ENCODE peak calls at places on chromosomes 16 and 17, in six cellular contexts. P is HCT116, Q is K562, T is HepG2, M is GM12878, R is upper lobe of left lung. H is an unnamed sample.

GRCh38 chr16:51134876-51135275 is 16.2 kb downstream of the SALL1 start:
- ATAC-seq in M (no peak), Q (no peak), T (no peak), P (no peak), R (no peak), H (no peak)

GRCh38 chr17:80649200-80649644 is 104.6 kb downstream of the RPTOR start:
- ATAC-seq in Q (no peak), T (no peak), M (no peak), P (no peak), R (no peak), H (no peak)

GRCh38 chr17:49260922-49261291 is 30.3 kb upstream of the PHOSPHO1 start:
- ATAC-seq in T (peak), M (no peak), Q (no peak), P (peak), R (no peak), H (no peak)

GRCh38 chr17:2542456-2542855 is 30.8 kb upstream of the METTL16 start:
- ATAC-seq in M (peak), R (no peak), T (no peak), P (no peak), Q (peak), H (no peak)

GRCh38 chr16:64051826-64052225 is 1070.0 kb downstream of the CDH11 start:
- ATAC-seq in P (no peak), Q (no peak), M (no peak), T (peak), R (no peak), H (no peak)

GRCh38 chr17:8056232-8056975 is 17.5 kb downstream of the ALOX15B start:
- ATAC-seq in Q (no peak), T (peak), M (peak), P (no peak), R (peak), H (peak)

GRCh38 chr17:67420994-67421393 is 43.9 kb downstream of the PITPNC1 start:
- ATAC-seq in R (no peak), M (no peak), P (no peak), T (no peak), Q (no peak), H (no peak)

GRCh38 chr16:50752481-50753235 is 10.8 kb downstream of the CYLD start:
- ATAC-seq in M (no peak), P (no peak), Q (no peak), T (no peak), R (no peak), H (no peak)

GRCh38 chr16:16048904-16049582 is 99.6 kb downstream of the ABCC1 start:
- ATAC-seq in Q (peak), M (peak), T (peak), P (peak), R (no peak), H (no peak)

GRCh38 chr16:50059111-50059510 is 6.7 kb upstream of the HEATR3 start:
- ATAC-seq in M (no peak), T (no peak), Q (no peak), R (no peak), P (no peak), H (no peak)

GRCh38 chr16:77775911-77776909 is 12.2 kb upstream of the VAT1L start:
- ATAC-seq in T (peak), M (no peak), P (no peak), Q (no peak), R (no peak), H (no peak)

GRCh38 chr16:67271446-67271845 is 7.9 kb upstream of the PLEKHG4 start:
- ATAC-seq in T (peak), Q (no peak), R (no peak), P (no peak), M (no peak), H (no peak)

GRCh38 chr16:774086-775001 is 13.8 kb downstream of the MSLN start:
- ATAC-seq in P (peak), Q (no peak), M (no peak), R (no peak), T (no peak), H (no peak)

GRCh38 chr16:86519649-86520316 is 9.5 kb downstream of the FOXF1 start:
- ATAC-seq in P (peak), Q (peak), T (peak), M (peak), R (peak), H (peak)

GRCh38 chr17:16108386-16108785 is 106.9 kb downstream of the NCOR1 start:
- ATAC-seq in T (no peak), M (no peak), P (no peak), Q (no peak), R (no peak), H (no peak)
- TF ChIP-seq POLR2AphosphoS5 in T (no peak), M (no peak), P (no peak), Q (no peak), R (no peak), H (no peak)

GRCh38 chr16:74752756-74753155 is 21.9 kb downstream of the FA2H start:
- ATAC-seq in P (no peak), T (no peak), R (no peak), M (no peak), Q (no peak), H (no peak)
- TF ChIP-seq POLR2A in P (no peak), T (no peak), R (no peak), M (no peak), Q (no peak), H (no peak)

GRCh38 chr16:57282510-57283213 is 1.8 kb downstream of the PLLP start:
- ATAC-seq in P (no peak), M (no peak), Q (no peak), T (no peak), R (no peak), H (no peak)
- H3K27ac ChIP-seq in P (no peak), M (no peak), Q (no peak), T (peak), R (peak), H (peak)

GRCh38 chr17:18185391-18185790 is 1.8 kb downstream of the ALKBH5 start:
- ATAC-seq in M (no peak), P (no peak), Q (no peak), R (no peak), T (no peak), H (no peak)

GRCh38 chr17:18187226-18187625 is 3.6 kb downstream of the ALKBH5 start:
- ATAC-seq in M (no peak), Q (no peak), R (no peak), P (no peak), T (no peak), H (no peak)

GRCh38 chr17:18185832-18186231 is 2.2 kb downstream of the ALKBH5 start:
- ATAC-seq in P (no peak), T (no peak), Q (no peak), R (no peak), M (peak), H (no peak)

GRCh38 chr17:18187816-18188761 is 4.5 kb downstream of the ALKBH5 start:
- ATAC-seq in T (no peak), R (no peak), M (peak), Q (no peak), P (no peak), H (no peak)

DNA sequence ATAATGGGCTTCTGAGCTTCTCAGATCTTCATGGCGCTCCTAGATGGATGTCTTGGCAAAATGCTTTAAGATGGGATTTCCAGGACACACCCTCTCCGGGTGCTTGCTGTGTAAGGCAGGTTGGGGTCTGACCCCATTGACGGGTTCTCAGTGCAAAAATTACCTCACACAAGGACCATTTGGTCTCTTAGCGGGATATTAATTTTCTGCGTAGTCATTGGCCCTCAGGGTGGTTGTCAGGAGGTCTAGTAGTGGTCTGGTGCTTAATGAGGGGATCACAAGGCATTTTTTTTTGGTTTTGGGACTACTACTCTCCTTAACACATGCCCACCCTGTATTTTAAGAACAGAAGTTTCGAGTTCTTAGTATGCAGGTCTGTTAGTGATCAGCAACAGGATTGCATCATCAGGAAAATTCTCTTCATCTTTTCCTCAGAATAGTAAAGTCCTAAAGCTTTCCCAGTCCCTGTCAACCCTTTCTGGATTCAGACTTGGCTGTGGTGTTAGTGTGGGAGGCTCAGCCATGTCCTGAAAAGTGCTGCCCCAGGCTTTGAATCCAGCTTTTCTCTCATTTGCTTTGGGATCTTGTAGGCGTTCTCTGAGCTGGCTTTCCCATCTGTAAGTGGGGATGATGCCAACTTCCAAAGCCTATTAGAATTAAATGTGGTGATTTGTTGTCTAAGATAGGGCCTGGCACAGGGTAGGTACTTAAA is 2.8 kb downstream of the ALKBH5 start:
- ATAC-seq in T (no peak), M (no peak), P (no peak), Q (no peak), R (no peak), H (no peak)
- TF ChIP-seq POLR2AphosphoS5 in T (no peak), M (no peak), P (no peak), Q (no peak), R (no peak), H (peak)

H was measured in gastroesophageal sphincter.